ENCODE peak calls at places on chromosomes 4 and X, in six cellular contexts. One of them, this sample, is unnamed.

GRCh38 chr4:82842593-82842992 is 44.0 kb upstream of the SCD5 start:
- DNase-seq in H54: peak
- DNase-seq in MG63: no peak
- DNase-seq in stimulated activated CD4-positive, alpha-beta T cell treated with anti-CD3 and anti-CD28 coated beads, TNF-alpha, amount 100 ng/mL, for 48 hours: no peak
- DNase-seq in PC-3: no peak
- DNase-seq in GM19239: no peak
- DNase-seq in this sample: no peak

GRCh38 chrX:12308420-12308819 is 170.1 kb downstream of the FRMPD4 start:
- DNase-seq in MG63: no peak
- DNase-seq in PC-3: no peak
- DNase-seq in H54: no peak
- DNase-seq in stimulated activated CD4-positive, alpha-beta T cell treated with anti-CD3 and anti-CD28 coated beads, TNF-alpha, amount 100 ng/mL, for 48 hours: no peak
- DNase-seq in GM19239: no peak
- DNase-seq in this sample: no peak

GRCh38 chr4:114807759-114808404 is 209.3 kb downstream of the UGT8 start:
- DNase-seq in MG63: peak
- DNase-seq in PC-3: peak
- DNase-seq in GM19239: peak
- DNase-seq in H54: peak
- DNase-seq in stimulated activated CD4-positive, alpha-beta T cell treated with anti-CD3 and anti-CD28 coated beads, TNF-alpha, amount 100 ng/mL, for 48 hours: no peak
- DNase-seq in this sample: peak

GRCh38 chr4:8194306-8195242 is 4.5 kb upstream of the SH3TC1 start:
- DNase-seq in H54: no peak
- DNase-seq in stimulated activated CD4-positive, alpha-beta T cell treated with anti-CD3 and anti-CD28 coated beads, TNF-alpha, amount 100 ng/mL, for 48 hours: no peak
- DNase-seq in GM19239: no peak
- DNase-seq in PC-3: no peak
- DNase-seq in MG63: no peak
- DNase-seq in this sample: no peak

GRCh38 chrX:115892787-115893671 is 277.5 kb upstream of the AGTR2 start:
- DNase-seq in GM19239: no peak
- DNase-seq in PC-3: peak
- DNase-seq in MG63: no peak
- DNase-seq in H54: peak
- DNase-seq in stimulated activated CD4-positive, alpha-beta T cell treated with anti-CD3 and anti-CD28 coated beads, TNF-alpha, amount 100 ng/mL, for 48 hours: peak
- DNase-seq in this sample: peak

GRCh38 chrX:110287605-110288004 is 30.3 kb downstream of the AMMECR1 start:
- DNase-seq in GM19239: no peak
- DNase-seq in PC-3: no peak
- DNase-seq in MG63: no peak
- DNase-seq in stimulated activated CD4-positive, alpha-beta T cell treated with anti-CD3 and anti-CD28 coated beads, TNF-alpha, amount 100 ng/mL, for 48 hours: no peak
- DNase-seq in H54: no peak
- DNase-seq in this sample: no peak

GRCh38 chr4:123449780-123450179 is 53.2 kb downstream of the SPRY1 start:
- DNase-seq in stimulated activated CD4-positive, alpha-beta T cell treated with anti-CD3 and anti-CD28 coated beads, TNF-alpha, amount 100 ng/mL, for 48 hours: no peak
- DNase-seq in H54: no peak
- DNase-seq in GM19239: no peak
- DNase-seq in MG63: no peak
- DNase-seq in PC-3: peak
- DNase-seq in this sample: peak

GRCh38 chr4:142585411-142585810 is 260.7 kb downstream of the INPP4B start:
- DNase-seq in GM19239: no peak
- DNase-seq in H54: no peak
- DNase-seq in MG63: no peak
- DNase-seq in PC-3: no peak
- DNase-seq in stimulated activated CD4-positive, alpha-beta T cell treated with anti-CD3 and anti-CD28 coated beads, TNF-alpha, amount 100 ng/mL, for 48 hours: no peak
- DNase-seq in this sample: no peak

GRCh38 chr4:173057906-173058305 is 110.7 kb upstream of the GALNT7 start:
- DNase-seq in GM19239: no peak
- DNase-seq in PC-3: peak
- DNase-seq in H54: no peak
- DNase-seq in MG63: peak
- DNase-seq in stimulated activated CD4-positive, alpha-beta T cell treated with anti-CD3 and anti-CD28 coated beads, TNF-alpha, amount 100 ng/mL, for 48 hours: no peak
- DNase-seq in this sample: peak

GRCh38 chr4:39464886-39465501 is 6.1 kb downstream of the LIAS start:
- DNase-seq in MG63: no peak
- DNase-seq in GM19239: no peak
- DNase-seq in H54: peak
- DNase-seq in stimulated activated CD4-positive, alpha-beta T cell treated with anti-CD3 and anti-CD28 coated beads, TNF-alpha, amount 100 ng/mL, for 48 hours: no peak
- DNase-seq in PC-3: peak
- DNase-seq in this sample: peak

GRCh38 chr4:30716671-30717207 is 3.4 kb upstream of the PCDH7 start:
- DNase-seq in H54: no peak
- DNase-seq in stimulated activated CD4-positive, alpha-beta T cell treated with anti-CD3 and anti-CD28 coated beads, TNF-alpha, amount 100 ng/mL, for 48 hours: no peak
- DNase-seq in PC-3: peak
- DNase-seq in GM19239: no peak
- DNase-seq in MG63: no peak
- DNase-seq in this sample: peak

GRCh38 chr4:149897784-149898183 is 82.1 kb upstream of the IQCM start:
- DNase-seq in MG63: no peak
- DNase-seq in PC-3: peak
- DNase-seq in GM19239: no peak
- DNase-seq in H54: no peak
- DNase-seq in stimulated activated CD4-positive, alpha-beta T cell treated with anti-CD3 and anti-CD28 coated beads, TNF-alpha, amount 100 ng/mL, for 48 hours: no peak
- DNase-seq in this sample: peak

GRCh38 chr4:3197366-3198105 is 51.4 kb upstream of the MSANTD1 start:
- DNase-seq in MG63: no peak
- DNase-seq in H54: no peak
- DNase-seq in stimulated activated CD4-positive, alpha-beta T cell treated with anti-CD3 and anti-CD28 coated beads, TNF-alpha, amount 100 ng/mL, for 48 hours: no peak
- DNase-seq in GM19239: no peak
- DNase-seq in PC-3: no peak
- DNase-seq in this sample: no peak

GRCh38 chr4:4578981-4579380 is 37.1 kb upstream of the STX18 start:
- DNase-seq in H54: no peak
- DNase-seq in GM19239: no peak
- DNase-seq in MG63: no peak
- DNase-seq in stimulated activated CD4-positive, alpha-beta T cell treated with anti-CD3 and anti-CD28 coated beads, TNF-alpha, amount 100 ng/mL, for 48 hours: no peak
- DNase-seq in PC-3: no peak
- DNase-seq in this sample: no peak

GRCh38 chr4:142845293-142846070 is 619 bp downstream of the INPP4B start:
- DNase-seq in MG63: no peak
- DNase-seq in GM19239: no peak
- DNase-seq in stimulated activated CD4-positive, alpha-beta T cell treated with anti-CD3 and anti-CD28 coated beads, TNF-alpha, amount 100 ng/mL, for 48 hours: no peak
- DNase-seq in H54: no peak
- DNase-seq in PC-3: peak
- DNase-seq in this sample: peak

GRCh38 chr4:111283066-111283677 is 660.3 kb upstream of the PITX2 start:
- DNase-seq in H54: peak
- DNase-seq in PC-3: peak
- DNase-seq in MG63: peak
- DNase-seq in stimulated activated CD4-positive, alpha-beta T cell treated with anti-CD3 and anti-CD28 coated beads, TNF-alpha, amount 100 ng/mL, for 48 hours: peak
- DNase-seq in GM19239: peak
- DNase-seq in this sample: peak

GRCh38 chrX:52988985-52989917 is 30.9 kb upstream of the FAM156A start:
- DNase-seq in H54: no peak
- DNase-seq in GM19239: no peak
- DNase-seq in PC-3: peak
- DNase-seq in stimulated activated CD4-positive, alpha-beta T cell treated with anti-CD3 and anti-CD28 coated beads, TNF-alpha, amount 100 ng/mL, for 48 hours: no peak
- DNase-seq in MG63: no peak
- DNase-seq in this sample: no peak

GRCh38 chrX:153381684-153382532 is 19.2 kb downstream of the PNMA6E start:
- DNase-seq in H54: no peak
- DNase-seq in GM19239: no peak
- DNase-seq in MG63: peak
- DNase-seq in stimulated activated CD4-positive, alpha-beta T cell treated with anti-CD3 and anti-CD28 coated beads, TNF-alpha, amount 100 ng/mL, for 48 hours: peak
- DNase-seq in PC-3: no peak
- DNase-seq in this sample: peak

GRCh38 chrX:136725446-136726104 is 55.2 kb downstream of the ARHGEF6 start:
- DNase-seq in H54: no peak
- DNase-seq in MG63: peak
- DNase-seq in PC-3: peak
- DNase-seq in stimulated activated CD4-positive, alpha-beta T cell treated with anti-CD3 and anti-CD28 coated beads, TNF-alpha, amount 100 ng/mL, for 48 hours: no peak
- DNase-seq in GM19239: no peak
- DNase-seq in this sample: peak

GRCh38 chr4:14059006-14059405 is 431.5 kb upstream of the BOD1L1 start:
- DNase-seq in GM19239: no peak
- DNase-seq in MG63: no peak
- DNase-seq in H54: no peak
- DNase-seq in stimulated activated CD4-positive, alpha-beta T cell treated with anti-CD3 and anti-CD28 coated beads, TNF-alpha, amount 100 ng/mL, for 48 hours: no peak
- DNase-seq in PC-3: no peak
- DNase-seq in this sample: no peak

GRCh38 chr4:120202222-120202621 is 135.6 kb upstream of the MAD2L1 start:
- DNase-seq in H54: no peak
- DNase-seq in PC-3: no peak
- DNase-seq in stimulated activated CD4-positive, alpha-beta T cell treated with anti-CD3 and anti-CD28 coated beads, TNF-alpha, amount 100 ng/mL, for 48 hours: no peak
- DNase-seq in GM19239: no peak
- DNase-seq in MG63: no peak
- DNase-seq in this sample: no peak

GRCh38 chr4:119898211-119898610 is 168.4 kb downstream of the MAD2L1 start:
- DNase-seq in MG63: no peak
- DNase-seq in H54: no peak
- DNase-seq in PC-3: no peak
- DNase-seq in GM19239: no peak
- DNase-seq in stimulated activated CD4-positive, alpha-beta T cell treated with anti-CD3 and anti-CD28 coated beads, TNF-alpha, amount 100 ng/mL, for 48 hours: no peak
- DNase-seq in this sample: no peak

GRCh38 chr4:1772869-1773538 is 20.1 kb upstream of the FGFR3 start:
- DNase-seq in GM19239: no peak
- DNase-seq in stimulated activated CD4-positive, alpha-beta T cell treated with anti-CD3 and anti-CD28 coated beads, TNF-alpha, amount 100 ng/mL, for 48 hours: no peak
- DNase-seq in MG63: no peak
- DNase-seq in PC-3: no peak
- DNase-seq in H54: no peak
- DNase-seq in this sample: no peak

GRCh38 chr4:73852771-73853170 is 325 bp upstream of the PF4V1 start:
- DNase-seq in stimulated activated CD4-positive, alpha-beta T cell treated with anti-CD3 and anti-CD28 coated beads, TNF-alpha, amount 100 ng/mL, for 48 hours: no peak
- DNase-seq in GM19239: no peak
- DNase-seq in MG63: no peak
- DNase-seq in PC-3: no peak
- DNase-seq in H54: no peak
- DNase-seq in this sample: peak

GRCh38 chr4:47913328-47913727 is 1.1 kb downstream of the NFXL1 start:
- DNase-seq in GM19239: no peak
- DNase-seq in H54: no peak
- DNase-seq in MG63: no peak
- DNase-seq in stimulated activated CD4-positive, alpha-beta T cell treated with anti-CD3 and anti-CD28 coated beads, TNF-alpha, amount 100 ng/mL, for 48 hours: no peak
- DNase-seq in PC-3: peak
- DNase-seq in this sample: peak

GRCh38 chr4:169412046-169412445 is 141.3 kb upstream of the SH3RF1 start:
- DNase-seq in GM19239: no peak
- DNase-seq in PC-3: peak
- DNase-seq in H54: no peak
- DNase-seq in MG63: no peak
- DNase-seq in stimulated activated CD4-positive, alpha-beta T cell treated with anti-CD3 and anti-CD28 coated beads, TNF-alpha, amount 100 ng/mL, for 48 hours: no peak
- DNase-seq in this sample: no peak

GRCh38 chr4:148800943-148801342 is 358.7 kb upstream of the NR3C2 start:
- DNase-seq in MG63: peak
- DNase-seq in H54: no peak
- DNase-seq in GM19239: no peak
- DNase-seq in PC-3: no peak
- DNase-seq in stimulated activated CD4-positive, alpha-beta T cell treated with anti-CD3 and anti-CD28 coated beads, TNF-alpha, amount 100 ng/mL, for 48 hours: no peak
- DNase-seq in this sample: no peak

GRCh38 chr4:3262208-3263052 is 13.5 kb downstream of the MSANTD1 start:
- DNase-seq in stimulated activated CD4-positive, alpha-beta T cell treated with anti-CD3 and anti-CD28 coated beads, TNF-alpha, amount 100 ng/mL, for 48 hours: no peak
- DNase-seq in H54: no peak
- DNase-seq in MG63: no peak
- DNase-seq in PC-3: no peak
- DNase-seq in GM19239: no peak
- DNase-seq in this sample: no peak

GRCh38 chrX:131778269-131779218 is 234.7 kb downstream of the OR13H1 start:
- DNase-seq in H54: no peak
- DNase-seq in GM19239: no peak
- DNase-seq in PC-3: peak
- DNase-seq in stimulated activated CD4-positive, alpha-beta T cell treated with anti-CD3 and anti-CD28 coated beads, TNF-alpha, amount 100 ng/mL, for 48 hours: peak
- DNase-seq in MG63: no peak
- DNase-seq in this sample: peak

GRCh38 chr4:38730830-38731646 is 51.8 kb downstream of the TLR10 start:
- DNase-seq in MG63: peak
- DNase-seq in H54: peak
- DNase-seq in PC-3: peak
- DNase-seq in stimulated activated CD4-positive, alpha-beta T cell treated with anti-CD3 and anti-CD28 coated beads, TNF-alpha, amount 100 ng/mL, for 48 hours: peak
- DNase-seq in GM19239: peak
- DNase-seq in this sample: peak

GRCh38 chrX:68807818-68808217 is 21.0 kb upstream of the EFNB1 start:
- DNase-seq in GM19239: no peak
- DNase-seq in H54: no peak
- DNase-seq in stimulated activated CD4-positive, alpha-beta T cell treated with anti-CD3 and anti-CD28 coated beads, TNF-alpha, amount 100 ng/mL, for 48 hours: no peak
- DNase-seq in MG63: no peak
- DNase-seq in PC-3: peak
- DNase-seq in this sample: peak

GRCh38 chr4:48483006-48483776 is at the start of gene SLC10A4:
- DNase-seq in GM19239: no peak
- DNase-seq in stimulated activated CD4-positive, alpha-beta T cell treated with anti-CD3 and anti-CD28 coated beads, TNF-alpha, amount 100 ng/mL, for 48 hours: no peak
- DNase-seq in PC-3: no peak
- DNase-seq in H54: no peak
- DNase-seq in MG63: peak
- DNase-seq in this sample: no peak

GRCh38 chrX:73239242-73239641 is 24.6 kb upstream of the NAP1L2 start:
- DNase-seq in GM19239: no peak
- DNase-seq in stimulated activated CD4-positive, alpha-beta T cell treated with anti-CD3 and anti-CD28 coated beads, TNF-alpha, amount 100 ng/mL, for 48 hours: no peak
- DNase-seq in MG63: no peak
- DNase-seq in H54: no peak
- DNase-seq in PC-3: no peak
- DNase-seq in this sample: no peak

GRCh38 chr4:119932277-119932676 is 134.4 kb downstream of the MAD2L1 start:
- DNase-seq in MG63: no peak
- DNase-seq in GM19239: no peak
- DNase-seq in stimulated activated CD4-positive, alpha-beta T cell treated with anti-CD3 and anti-CD28 coated beads, TNF-alpha, amount 100 ng/mL, for 48 hours: no peak
- DNase-seq in H54: no peak
- DNase-seq in PC-3: no peak
- DNase-seq in this sample: no peak

GRCh38 chr4:3440979-3441500 is 728 bp upstream of the HGFAC start:
- DNase-seq in H54: peak
- DNase-seq in stimulated activated CD4-positive, alpha-beta T cell treated with anti-CD3 and anti-CD28 coated beads, TNF-alpha, amount 100 ng/mL, for 48 hours: no peak
- DNase-seq in PC-3: no peak
- DNase-seq in MG63: peak
- DNase-seq in GM19239: no peak
- DNase-seq in this sample: no peak

GRCh38 chr4:8001564-8002355 is 62.1 kb upstream of the AFAP1 start:
- DNase-seq in MG63: no peak
- DNase-seq in PC-3: no peak
- DNase-seq in stimulated activated CD4-positive, alpha-beta T cell treated with anti-CD3 and anti-CD28 coated beads, TNF-alpha, amount 100 ng/mL, for 48 hours: no peak
- DNase-seq in H54: no peak
- DNase-seq in GM19239: no peak
- DNase-seq in this sample: no peak

GRCh38 chrX:42948723-42949122 is 170.8 kb upstream of the PPP1R2C start:
- DNase-seq in stimulated activated CD4-positive, alpha-beta T cell treated with anti-CD3 and anti-CD28 coated beads, TNF-alpha, amount 100 ng/mL, for 48 hours: no peak
- DNase-seq in PC-3: no peak
- DNase-seq in MG63: no peak
- DNase-seq in GM19239: no peak
- DNase-seq in H54: no peak
- DNase-seq in this sample: no peak

This sample was measured in astrocyte of the spinal cord.